ENCODE peak calls at places on chromosomes 7 and 10, in five cellular contexts. Q, R, L, J and A are unnamed samples.
A peak's percentile ranks its signal among the peaks of the same experiment; 100 is the strongest.

GRCh38 chr10:110057461-110057860 is 49.7 kb downstream of the ADD3 start:
- DNase-seq in L (no peak), Q (no peak), R (no peak), J (no peak), A (no peak)

GRCh38 chr10:75630746-75631145 is 199.3 kb downstream of the LRMDA start:
- DNase-seq in J (no peak), R (no peak), L (no peak), Q (no peak), A (no peak)

GRCh38 chr7:149637911-149638565 is 135.3 kb downstream of the ZNF467 start:
- DNase-seq in L (no peak), Q (no peak), R (no peak), J (no peak), A (no peak)

GRCh38 chr10:91613411-91614253 is 19.2 kb downstream of the PPP1R3C start:
- DNase-seq in Q (no peak), L (no peak), J (no peak), R (no peak), A (no peak)

GRCh38 chr7:1851731-1852531 is 181.9 kb downstream of the ELFN1 start:
- DNase-seq in J (no peak), R (peak; percentile 6), L (no peak), Q (no peak), A (no peak)

GRCh38 chr10:133020193-133020817 is 67.4 kb upstream of the ADGRA1 start:
- DNase-seq in Q (no peak), L (no peak), R (no peak), J (no peak), A (no peak)

GRCh38 chr7:113093561-113093960 is 6.9 kb upstream of the GPR85 start:
- DNase-seq in R (no peak), Q (no peak), L (no peak), J (no peak), A (no peak)

GRCh38 chr10:124448696-124449169 is 1.1 kb downstream of the NKX1-2 start:
- DNase-seq in L (no peak), R (no peak), Q (no peak), J (no peak), A (no peak)

GRCh38 chr7:124764847-124765400 is 668 bp downstream of the GPR37 start:
- DNase-seq in R (peak; percentile 13), L (no peak), J (peak; percentile 6), Q (peak; percentile 51), A (peak; percentile 5)

GRCh38 chr10:127577376-127577775 is 28.3 kb downstream of the NPS start:
- DNase-seq in J (no peak), L (no peak), R (no peak), Q (no peak), A (no peak)

GRCh38 chr7:149220534-149220933 is 18.9 kb upstream of the ZNF212 start:
- DNase-seq in J (no peak), Q (no peak), L (no peak), R (no peak), A (no peak)